ENCODE peak calls at places on chromosomes 12 and 14, in ten cellular contexts. C, G, N, M, V, I, O, Q, S and K are unnamed samples.

GRCh38 chr12:21138016-21138415 is 7.0 kb downstream of the SLCO1B1 start:
- DNase-seq in C (no peak), I (no peak), V (no peak), Q (no peak), O (no peak), S (no peak), M (no peak), G (no peak), N (no peak), K (no peak)

GRCh38 chr14:33414041-33414440 is 475.4 kb downstream of the NPAS3 start:
- DNase-seq in C (no peak), M (no peak), G (no peak), Q (no peak), O (no peak), S (peak), I (peak), V (no peak), N (no peak), K (no peak)

GRCh38 chr12:91219511-91219910 is 36.9 kb upstream of the DCN start:
- DNase-seq in I (no peak), O (peak), Q (no peak), C (no peak), G (no peak), N (no peak), V (no peak), M (no peak), S (no peak), K (no peak)

GRCh38 chr12:131034631-131035267 is 81.0 kb downstream of the ADGRD1 start:
- DNase-seq in Q (no peak), V (no peak), M (no peak), G (no peak), C (no peak), S (peak), I (no peak), O (no peak), N (no peak), K (no peak)

GRCh38 chr12:13539051-13539450 is 342.5 kb downstream of the EMP1 start:
- DNase-seq in S (no peak), O (no peak), Q (no peak), M (no peak), N (no peak), V (no peak), G (no peak), I (no peak), C (no peak), K (no peak)

GRCh38 chr12:114916124-114916523 is 232.1 kb upstream of the TBX3 start:
- DNase-seq in O (peak), N (peak), I (no peak), G (no peak), V (no peak), C (no peak), S (no peak), Q (no peak), M (no peak), K (no peak)

GRCh38 chr12:63922446-63922845 is 77.9 kb downstream of the SRGAP1 start:
- DNase-seq in I (no peak), O (peak), N (no peak), S (no peak), C (no peak), G (no peak), M (no peak), V (no peak), Q (no peak), K (no peak)

GRCh38 chr12:52681551-52682380 is 1.6 kb upstream of the KRT1 start:
- DNase-seq in N (no peak), V (peak), S (no peak), I (no peak), M (no peak), O (no peak), Q (no peak), C (no peak), G (no peak), K (no peak)

GRCh38 chr14:42961509-42961908 is 1354.8 kb downstream of the LRFN5 start:
- DNase-seq in I (no peak), C (no peak), S (no peak), N (no peak), G (no peak), O (no peak), Q (no peak), M (no peak), V (no peak), K (no peak)

GRCh38 chr14:61179776-61180398 is 101.3 kb downstream of the TMEM30B start:
- DNase-seq in Q (no peak), N (no peak), S (no peak), O (peak), M (no peak), G (no peak), V (no peak), C (no peak), I (no peak), K (no peak)

GRCh38 chr14:31592619-31593018 is 31.4 kb downstream of the NUBPL start:
- DNase-seq in S (no peak), G (no peak), V (no peak), O (peak), Q (no peak), M (no peak), I (no peak), N (no peak), C (no peak), K (no peak)

GRCh38 chr14:102897299-102898027 is 25.0 kb upstream of the AMN start:
- DNase-seq in C (no peak), I (no peak), S (peak), Q (no peak), M (no peak), V (peak), N (no peak), G (no peak), O (no peak), K (no peak)

GRCh38 chr14:92408186-92408585 is 85.2 kb downstream of the SLC24A4 start:
- DNase-seq in V (no peak), C (no peak), Q (no peak), I (no peak), M (no peak), O (peak), N (no peak), S (no peak), G (no peak), K (no peak)

GRCh38 chr14:100653409-100653808 is 66.2 kb upstream of the BEGAIN start:
- DNase-seq in V (no peak), N (no peak), C (no peak), I (no peak), G (peak), S (no peak), M (no peak), Q (no peak), O (no peak), K (no peak)

GRCh38 chr12:6426882-6427671 is 17.7 kb upstream of the CD27 start:
- DNase-seq in I (peak), Q (peak), V (no peak), S (no peak), C (peak), N (no peak), O (no peak), G (no peak), M (no peak), K (no peak)

GRCh38 chr12:123398177-123398916 is 14.4 kb downstream of the KMT5A start:
- DNase-seq in M (peak), G (no peak), V (no peak), S (no peak), Q (peak), O (peak), C (peak), I (no peak), N (peak), K (no peak)

GRCh38 chr12:62995097-62995496 is 60.1 kb upstream of the PPM1H start:
- DNase-seq in V (no peak), S (no peak), M (no peak), C (no peak), G (no peak), Q (no peak), N (no peak), I (no peak), O (no peak), K (no peak)

GRCh38 chr12:83793616-83794015 is 1106.9 kb downstream of the TMTC2 start:
- DNase-seq in O (no peak), I (no peak), Q (no peak), C (no peak), V (no peak), G (no peak), M (no peak), N (no peak), S (no peak), K (no peak)

GRCh38 chr12:132154941-132155770 is 10.9 kb downstream of the NOC4L start:
- DNase-seq in I (no peak), V (no peak), O (no peak), M (no peak), N (no peak), G (no peak), Q (no peak), C (no peak), S (no peak), K (no peak)

GRCh38 chr12:1607940-1608782 is 13.8 kb upstream of the FBXL14 start:
- DNase-seq in O (peak), I (no peak), S (no peak), V (no peak), Q (no peak), C (no peak), G (no peak), M (no peak), N (no peak), K (no peak)

GRCh38 chr14:100789460-100790417 is 36.2 kb upstream of the MEG3 start:
- DNase-seq in O (no peak), C (no peak), N (no peak), I (no peak), V (no peak), M (no peak), G (no peak), Q (no peak), S (no peak), K (no peak)

GRCh38 chr12:120971299-120972180 is 6.8 kb upstream of the HNF1A start:
- DNase-seq in C (no peak), M (peak), O (peak), N (peak), G (no peak), S (no peak), V (no peak), I (peak), Q (no peak), K (peak)

GRCh38 chr14:32576088-32576795 is 247.1 kb downstream of the AKAP6 start:
- DNase-seq in Q (peak), O (peak), G (no peak), V (no peak), I (no peak), N (peak), C (peak), S (peak), M (peak), K (no peak)

GRCh38 chr14:37195327-37195726 is 2.4 kb upstream of the MIPOL1 start:
- DNase-seq in O (peak), I (no peak), N (no peak), C (no peak), V (no peak), Q (no peak), S (no peak), G (no peak), M (no peak), K (no peak)

GRCh38 chr12:84842406-84843013 is 70.1 kb downstream of the SLC6A15 start:
- DNase-seq in C (no peak), N (no peak), G (no peak), Q (no peak), V (no peak), M (peak), S (no peak), I (no peak), O (peak), K (no peak)

GRCh38 chr12:24014853-24015590 is 65.6 kb upstream of the SOX5 start:
- DNase-seq in C (no peak), N (no peak), O (no peak), S (no peak), M (no peak), V (no peak), G (no peak), I (no peak), Q (no peak), K (no peak)

GRCh38 chr14:71668186-71668912 is 263.9 kb upstream of the RGS6 start:
- DNase-seq in M (no peak), C (no peak), G (no peak), O (peak), N (no peak), S (no peak), Q (no peak), I (no peak), V (no peak), K (no peak)

GRCh38 chr12:120692524-120693033 is 5.6 kb downstream of the MLEC start:
- DNase-seq in I (no peak), M (no peak), Q (peak), V (no peak), O (peak), C (no peak), G (no peak), N (peak), S (no peak), K (no peak)

GRCh38 chr12:45478931-45479330 is 250.6 kb upstream of the ARID2 start:
- DNase-seq in Q (no peak), N (no peak), O (no peak), S (no peak), I (no peak), C (no peak), G (no peak), V (no peak), M (no peak), K (no peak)

GRCh38 chr12:70365648-70366518 is at the start of gene KCNMB4:
- DNase-seq in I (peak), G (peak), M (peak), S (peak), C (peak), Q (peak), N (peak), O (peak), V (peak), K (peak)

GRCh38 chr12:11555195-11555594 is 94.3 kb upstream of the ETV6 start:
- DNase-seq in M (no peak), N (no peak), O (no peak), S (no peak), G (no peak), C (no peak), V (no peak), Q (no peak), I (no peak), K (no peak)

GRCh38 chr12:11555743-11556625 is 93.5 kb upstream of the ETV6 start:
- DNase-seq in I (no peak), S (no peak), C (peak), O (no peak), M (no peak), G (no peak), Q (peak), V (no peak), N (no peak), K (no peak)

GRCh38 chr12:11559941-11560340 is 89.5 kb upstream of the ETV6 start:
- DNase-seq in N (no peak), C (no peak), V (no peak), S (no peak), Q (no peak), I (no peak), M (no peak), G (no peak), O (no peak), K (no peak)

DNA sequence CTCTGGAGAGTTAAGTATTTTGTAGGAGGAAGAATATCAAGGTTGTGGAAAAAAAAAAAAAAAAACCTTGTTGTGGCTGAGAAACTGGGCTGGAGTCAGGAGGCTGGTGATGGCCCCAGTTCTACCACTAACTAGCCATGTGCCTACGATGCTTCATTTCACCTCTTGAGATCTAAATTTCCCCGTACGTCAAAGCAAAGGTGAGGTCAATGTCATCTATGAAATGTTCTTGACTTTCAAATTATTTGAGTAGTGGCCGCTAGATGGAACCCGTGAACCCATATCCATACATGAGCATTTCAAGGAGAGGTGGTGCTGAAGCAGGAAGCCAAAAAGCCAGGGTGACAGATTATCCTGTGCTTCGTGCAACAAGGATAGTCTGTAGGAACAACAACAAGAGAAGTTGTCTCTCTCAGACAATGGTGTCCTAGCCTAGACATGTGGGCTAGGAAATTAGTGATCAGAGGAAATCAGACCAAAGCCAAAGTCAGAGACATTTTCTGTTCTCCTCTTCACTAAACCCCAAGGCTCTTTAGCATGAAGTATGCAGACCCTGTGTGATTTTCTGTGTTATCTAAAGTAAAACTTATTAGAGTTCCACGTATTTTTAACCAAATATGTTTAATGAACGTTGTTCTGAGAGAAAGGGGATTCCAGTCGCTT is 95.5 kb upstream of the ETV6 start:
- DNase-seq in V (no peak), S (peak), G (no peak), M (peak), Q (peak), N (peak), I (peak), C (peak), O (peak), K (peak)
- TF ChIP-seq POLR2A in V (no peak), S (no peak), G (no peak), M (no peak), Q (no peak), N (no peak), I (no peak), C (no peak), O (no peak), K (no peak)

GRCh38 chr12:109950625-109951024 is 45.5 kb downstream of the GIT2 start:
- DNase-seq in I (no peak), S (no peak), Q (no peak), V (no peak), M (no peak), O (no peak), C (no peak), G (no peak), N (no peak), K (no peak)
- TF ChIP-seq POLR2A in I (no peak), S (no peak), Q (no peak), V (no peak), M (no peak), O (no peak), C (no peak), G (no peak), N (no peak), K (no peak)

GRCh38 chr12:55847603-55848329 is 5.0 kb upstream of the MMP19 start:
- DNase-seq in G (no peak), S (peak), C (peak), V (no peak), M (peak), N (peak), Q (peak), O (peak), I (no peak), K (peak)
- TF ChIP-seq POLR2A in G (no peak), S (no peak), C (peak), V (no peak), M (peak), N (peak), Q (no peak), O (peak), I (no peak), K (peak)

GRCh38 chr14:68544150-68544892 is 248.5 kb downstream of the ZFP36L1 start:
- DNase-seq in I (no peak), G (no peak), S (no peak), O (peak), N (peak), V (no peak), M (peak), Q (peak), C (peak), K (no peak)
- TF ChIP-seq POLR2A in I (no peak), G (no peak), S (no peak), O (peak), N (peak), V (no peak), M (no peak), Q (no peak), C (no peak), K (no peak)

GRCh38 chr14:105490572-105491365 is at the start of gene TEDC1:
- DNase-seq in S (peak), G (peak), N (peak), V (peak), I (peak), C (peak), O (peak), M (peak), Q (peak), K (peak)
- TF ChIP-seq POLR2A in S (peak), G (no peak), N (peak), V (no peak), I (peak), C (peak), O (no peak), M (peak), Q (no peak), K (peak)

DNA sequence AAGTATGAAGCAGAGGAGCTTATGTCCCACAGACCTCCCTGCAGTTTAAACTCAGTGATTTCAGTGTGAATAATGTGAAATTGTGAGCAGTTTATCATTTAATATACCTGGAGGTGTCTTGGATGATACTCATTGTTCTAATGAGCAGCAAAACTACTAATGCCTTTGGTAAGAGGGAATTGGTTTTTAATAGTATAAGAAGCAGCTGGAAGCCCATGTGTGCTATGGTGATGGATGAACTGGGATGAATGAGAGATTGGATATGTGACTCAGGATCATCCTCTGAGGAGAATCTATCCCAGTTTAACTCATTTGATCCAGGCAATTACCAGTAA is 7.1 kb upstream of the CCDC184 start:
- DNase-seq in V (no peak), O (no peak), S (no peak), Q (no peak), G (no peak), I (no peak), C (no peak), M (no peak), N (no peak), K (no peak)
- TF ChIP-seq POLR2A in V (no peak), O (no peak), S (no peak), Q (no peak), G (no peak), I (no peak), C (no peak), M (no peak), N (no peak), K (no peak)